ENCODE peak calls at places on chromosome 10, in five cellular contexts. W is mammary epithelial cell, K is upper lobe of right lung, Z is nephron progenitor cell, E is HCT116. O is an unnamed sample.

GRCh38 chr10:33883881-33884280 is 549.4 kb upstream of the NRP1 start:
- DNase-seq in W (no peak), K (no peak), Z (no peak), E (no peak), O (no peak)

GRCh38 chr10:124018886-124019525 is 74.4 kb downstream of the CHST15 start:
- DNase-seq in W (no peak), K (no peak), Z (no peak), E (no peak), O (no peak)

GRCh38 chr10:109978481-109978880 is 29.3 kb upstream of the ADD3 start:
- DNase-seq in W (peak; percentile 26), K (no peak), Z (no peak), E (peak; percentile 37), O (no peak)

GRCh38 chr10:84244651-84245270 is at the start of gene RGR:
- DNase-seq in W (no peak), K (no peak), Z (no peak), E (no peak), O (no peak)

GRCh38 chr10:92903633-92904032 is 55.3 kb downstream of the EXOC6 start:
- DNase-seq in W (no peak), K (no peak), Z (no peak), E (no peak), O (no peak)

GRCh38 chr10:97131041-97131659 is 54.6 kb downstream of the SLIT1 start:
- DNase-seq in W (no peak), K (no peak), Z (no peak), E (no peak), O (no peak)

GRCh38 chr10:127527891-127528290 is 21.2 kb upstream of the NPS start:
- DNase-seq in W (no peak), K (no peak), Z (no peak), E (no peak), O (no peak)

GRCh38 chr10:112379635-112380296 is 5.8 kb downstream of the ACSL5 start:
- DNase-seq in W (no peak), K (no peak), Z (no peak), E (peak; percentile 99), O (no peak)

GRCh38 chr10:117536359-117536861 is 6.1 kb upstream of the EMX2 start:
- DNase-seq in W (no peak), K (no peak), Z (no peak), E (no peak), O (no peak)

GRCh38 chr10:133142523-133143199 is 17.4 kb upstream of the KNDC1 start:
- DNase-seq in W (no peak), K (no peak), Z (peak; percentile 10), E (no peak), O (no peak)

GRCh38 chr10:114822771-114823463 is 1.3 kb downstream of the FHIP2A start:
- DNase-seq in W (peak; percentile 54), K (no peak), Z (no peak), E (no peak), O (no peak)

GRCh38 chr10:98959486-98959885 is 276.2 kb downstream of the HPSE2 start:
- DNase-seq in W (no peak), K (no peak), Z (no peak), E (no peak), O (no peak)

GRCh38 chr10:100841528-100841927 is 71.2 kb upstream of the SLF2 start:
- DNase-seq in W (no peak), K (no peak), Z (no peak), E (no peak), O (no peak)

GRCh38 chr10:129968937-129969527 is 5.0 kb upstream of the EBF3 start:
- DNase-seq in W (no peak), K (no peak), Z (peak; percentile 88), E (no peak), O (peak; percentile 87)

GRCh38 chr10:102395677-102396197 is at the start of gene NFKB2:
- DNase-seq in W (no peak), K (no peak), Z (no peak), E (no peak), O (no peak)

GRCh38 chr10:124647421-124648130 is 96.6 kb downstream of the FAM53B start:
- DNase-seq in W (peak; percentile 51), K (peak; percentile 85), Z (no peak), E (peak; percentile 15), O (no peak)

GRCh38 chr10:67110286-67110685 is 184.4 kb downstream of the LRRTM3 start:
- DNase-seq in W (no peak), K (no peak), Z (no peak), E (no peak), O (no peak)

GRCh38 chr10:117139581-117140524 is 1.8 kb upstream of the VAX1 start:
- DNase-seq in W (no peak), K (no peak), Z (peak; percentile 42), E (no peak), O (no peak)

GRCh38 chr10:58209669-58210068 is 58.0 kb downstream of the IPMK start:
- DNase-seq in W (no peak), K (peak; percentile 30), Z (no peak), E (no peak), O (no peak)

GRCh38 chr10:95374597-95375209 is 83.9 kb upstream of the PDLIM1 start:
- DNase-seq in W (peak; percentile 68), K (peak; percentile 78), Z (peak; percentile 83), E (peak; percentile 61), O (no peak)

GRCh38 chr10:132637477-132638129 is 100.0 kb downstream of the INPP5A start:
- DNase-seq in W (peak; percentile 26), K (peak; percentile 32), Z (peak; percentile 41), E (peak; percentile 7), O (no peak)

GRCh38 chr10:63929826-63930467 is 408.7 kb downstream of the REEP3 start:
- DNase-seq in W (no peak), K (no peak), Z (no peak), E (no peak), O (peak; percentile 56)

GRCh38 chr10:63940277-63940972 is 419.2 kb downstream of the REEP3 start:
- DNase-seq in W (no peak), K (no peak), Z (no peak), E (no peak), O (no peak)

GRCh38 chr10:63930584-63930983 is 409.4 kb downstream of the REEP3 start:
- DNase-seq in W (no peak), K (no peak), Z (no peak), E (no peak), O (no peak)

DNA sequence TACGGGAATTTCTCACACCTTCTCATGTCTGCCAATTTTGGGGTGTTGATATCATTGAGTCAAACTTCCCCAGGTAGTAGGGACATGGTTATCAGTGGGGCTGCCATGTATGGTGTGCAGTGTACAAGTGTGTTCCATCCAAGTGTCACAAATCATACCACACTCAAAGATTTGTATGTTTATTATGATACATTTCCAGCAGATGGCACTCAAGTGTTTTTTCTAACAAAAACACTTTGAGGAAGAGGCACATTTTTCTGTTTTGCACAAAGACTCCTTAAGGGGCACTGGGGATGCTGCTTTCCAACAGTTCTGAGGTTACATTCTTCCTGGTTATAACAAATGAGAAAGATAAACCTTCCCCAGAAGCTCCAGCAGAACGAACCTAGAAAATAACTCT is 414.5 kb downstream of the REEP3 start:
- DNase-seq in W (no peak), K (no peak), Z (no peak), E (no peak), O (no peak)
- TF ChIP-seq CTCF in W (peak; percentile 22), K (no peak), Z (no peak), E (peak; percentile 14), O (no peak)

DNA sequence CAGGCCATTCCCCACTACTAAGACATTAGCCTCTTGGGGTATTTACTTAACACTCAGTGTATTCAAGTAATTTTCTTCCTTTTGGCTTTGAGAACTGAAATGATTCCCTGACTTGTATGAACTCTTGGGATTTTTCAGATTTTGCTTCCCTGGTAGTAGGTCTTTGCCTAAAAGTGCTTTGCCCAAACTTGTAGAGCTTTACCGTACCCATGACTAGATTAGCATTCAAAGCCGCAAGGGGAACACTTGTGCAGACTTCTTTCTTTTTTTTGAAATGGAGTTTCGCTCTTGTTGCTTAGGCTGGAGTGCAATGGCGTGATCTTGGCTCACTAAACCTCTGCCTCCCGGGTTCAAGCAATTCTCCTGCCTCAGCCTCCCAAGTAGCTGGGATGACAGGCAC is 6.1 kb upstream of the STAM start:
- DNase-seq in W (no peak), K (no peak), Z (no peak), E (no peak), O (no peak)
- TF ChIP-seq CTCF in W (no peak), K (no peak), Z (no peak), E (no peak), O (no peak)

GRCh38 chr10:62082729-62083412 is 181.4 kb downstream of the ARID5B start:
- DNase-seq in W (peak; percentile 38), K (no peak), Z (no peak), E (no peak), O (no peak)

GRCh38 chr10:62082270-62082669 is 180.8 kb downstream of the ARID5B start:
- DNase-seq in W (no peak), K (no peak), Z (no peak), E (no peak), O (no peak)

GRCh38 chr10:62081322-62081945 is 179.9 kb downstream of the ARID5B start:
- DNase-seq in W (no peak), K (no peak), Z (no peak), E (no peak), O (no peak)

GRCh38 chr10:62079885-62080559 is 178.5 kb downstream of the ARID5B start:
- DNase-seq in W (no peak), K (no peak), Z (no peak), E (no peak), O (no peak)

DNA sequence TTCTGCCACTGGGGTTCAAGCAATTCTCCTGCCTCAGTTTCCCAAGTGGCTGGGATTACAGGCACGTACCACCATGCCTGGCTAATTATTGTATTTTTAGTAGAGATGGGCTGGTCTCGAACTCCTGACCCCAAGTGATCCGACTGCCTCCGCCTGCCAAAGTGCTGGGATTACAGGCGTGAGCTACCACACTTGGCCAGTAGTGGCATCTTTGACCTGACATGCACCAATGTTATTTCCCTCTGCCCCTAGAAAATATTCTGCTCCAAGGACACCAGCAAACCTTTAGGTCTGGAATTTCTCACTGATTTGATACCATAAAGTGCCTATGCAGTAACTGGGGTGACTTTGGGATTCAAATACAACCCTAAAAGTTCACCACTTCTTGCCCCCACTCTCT is 179.4 kb downstream of the ARID5B start:
- DNase-seq in W (no peak), K (no peak), Z (no peak), E (no peak), O (no peak)
- TF ChIP-seq CTCF in W (no peak), K (no peak), Z (no peak), E (no peak), O (no peak)

GRCh38 chr10:48444861-48445841 is 138.7 kb downstream of the MAPK8 start:
- DNase-seq in W (peak; percentile 32), K (peak; percentile 58), Z (no peak), E (no peak), O (no peak)
- TF ChIP-seq CTCF in W (peak; percentile 9), K (no peak), Z (no peak), E (no peak), O (no peak)

DNA sequence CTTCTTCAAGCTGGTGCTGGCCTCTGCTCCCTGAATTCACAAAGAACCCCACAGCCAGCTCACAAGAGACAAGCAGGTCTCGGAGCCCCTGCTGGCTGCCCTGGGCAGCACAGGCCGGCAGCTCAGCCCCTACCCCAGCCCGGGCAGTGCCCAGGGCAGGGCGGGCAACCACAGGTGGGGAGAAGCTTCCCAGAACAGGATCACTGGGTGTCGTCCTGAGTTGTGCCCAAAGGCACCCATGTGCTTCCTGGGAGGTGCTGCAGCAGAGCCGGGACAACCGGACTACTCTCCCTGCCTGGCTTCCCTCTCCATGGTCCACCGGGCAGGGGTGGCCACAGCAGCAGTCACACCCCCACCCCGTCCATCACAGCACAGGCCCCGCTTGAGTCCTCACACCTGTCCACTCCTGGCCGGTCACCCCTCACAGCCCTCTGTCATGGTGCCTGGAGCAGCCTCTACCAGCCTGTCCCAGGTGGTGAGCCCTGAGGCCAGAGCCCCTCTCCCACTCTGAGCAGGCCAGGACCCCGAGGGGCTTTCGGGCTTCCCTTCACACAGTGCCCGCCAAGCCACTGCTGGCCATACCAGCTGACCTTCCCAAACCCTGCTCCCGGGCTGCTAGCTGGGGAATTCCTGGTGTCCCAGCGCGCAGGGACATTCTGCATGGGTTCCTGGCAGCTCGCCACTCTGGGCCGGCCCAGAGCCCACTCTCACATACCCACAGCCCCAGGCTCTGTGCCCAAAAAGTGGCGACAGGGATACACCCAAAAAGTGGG is 3.1 kb downstream of the RASGEF1A start:
- DNase-seq in W (no peak), K (no peak), Z (no peak), E (no peak), O (no peak)
- TF ChIP-seq CTCF in W (no peak), K (no peak), Z (peak; percentile 29), E (peak; percentile 52), O (peak; percentile 13)

O was measured in mesothelial cell of epicardium.